ENCODE peak calls at places on chromosome 13, in ten cellular contexts. Y is PC-9; R is naive thymus-derived CD8-positive, alpha-beta T cell; C is Caki2; P is activated CD4-positive, alpha-beta T cell treated with anti-CD3 and anti-CD28 coated beads for 48 hours; O is BE2C; G is stimulated activated CD4-positive, alpha-beta T cell treated with anti-CD3 and anti-CD28 coated beads, Interleukin-2, amount 100 ng/mL, for 24 hours; E is EH; W is fibroblast of pulmonary artery; I is right lobe of liver. U is an unnamed sample.

GRCh38 chr13:70849267-70849666 is 741.0 kb upstream of the KLHL1 start:
- DNase-seq in Y (no peak), R (no peak), C (no peak), P (no peak), O (no peak), G (no peak), E (no peak), W (no peak), I (no peak), U (no peak)

GRCh38 chr13:27001705-27002104 is 169.9 kb downstream of the USP12 start:
- DNase-seq in Y (no peak), R (no peak), C (no peak), P (no peak), O (no peak), G (no peak), E (no peak), W (no peak), I (no peak), U (no peak)

GRCh38 chr13:40665754-40666057 is 735 bp downstream of the FOXO1 start:
- DNase-seq in Y (no peak), R (peak; percentile 48), C (no peak), P (peak; percentile 50), O (peak; percentile 35), G (peak; percentile 47), E (peak; percentile 36), W (no peak), I (no peak), U (peak; percentile 58)

GRCh38 chr13:57527114-57527770 is 104.3 kb upstream of the PCDH17 start:
- DNase-seq in Y (no peak), R (no peak), C (no peak), P (no peak), O (no peak), G (no peak), E (no peak), W (no peak), I (no peak), U (no peak)

GRCh38 chr13:30927595-30927994 is 4.9 kb upstream of the TEX26 start:
- DNase-seq in Y (no peak), R (no peak), C (no peak), P (peak; percentile 47), O (no peak), G (no peak), E (no peak), W (no peak), I (no peak), U (no peak)

GRCh38 chr13:72651196-72651595 is 76.2 kb downstream of the MZT1 start:
- DNase-seq in Y (no peak), R (no peak), C (no peak), P (no peak), O (peak; percentile 19), G (no peak), E (no peak), W (peak; percentile 5), I (no peak), U (no peak)

GRCh38 chr13:112899618-112900600 is 69.1 kb upstream of the MCF2L start:
- DNase-seq in Y (no peak), R (no peak), C (no peak), P (no peak), O (no peak), G (no peak), E (no peak), W (no peak), I (peak; percentile 33), U (no peak)

GRCh38 chr13:51125495-51126226 is 14.6 kb upstream of the C13orf42 start:
- DNase-seq in Y (no peak), R (peak; percentile 31), C (peak; percentile 10), P (peak; percentile 68), O (peak; percentile 69), G (peak; percentile 52), E (peak; percentile 62), W (peak; percentile 68), I (peak; percentile 75), U (peak; percentile 33)

GRCh38 chr13:26743971-26744370 is 16.6 kb downstream of the GPR12 start:
- DNase-seq in Y (no peak), R (no peak), C (no peak), P (no peak), O (no peak), G (no peak), E (no peak), W (no peak), I (no peak), U (no peak)

GRCh38 chr13:99087954-99088491 is 110.2 kb upstream of the DOCK9 start:
- DNase-seq in Y (peak; percentile 77), R (no peak), C (no peak), P (peak; percentile 41), O (peak; percentile 36), G (peak; percentile 38), E (no peak), W (no peak), I (no peak), U (peak; percentile 30)

GRCh38 chr13:36616706-36617105 is 57.1 kb upstream of the SERTM1 start:
- DNase-seq in Y (no peak), R (no peak), C (no peak), P (no peak), O (no peak), G (no peak), E (no peak), W (no peak), I (no peak), U (no peak)

GRCh38 chr13:75395056-75395455 is 86.9 kb downstream of the TBC1D4 start:
- DNase-seq in Y (no peak), R (no peak), C (no peak), P (no peak), O (no peak), G (no peak), E (no peak), W (no peak), I (no peak), U (no peak)

GRCh38 chr13:98539655-98540054 is 37.3 kb downstream of the STK24 start:
- DNase-seq in Y (no peak), R (no peak), C (no peak), P (no peak), O (no peak), G (no peak), E (peak; percentile 71), W (no peak), I (no peak), U (no peak)

GRCh38 chr13:76016799-76017198 is 380.7 kb downstream of the LMO7 start:
- DNase-seq in Y (no peak), R (peak; percentile 10), C (peak; percentile 24), P (peak; percentile 35), O (peak; percentile 38), G (no peak), E (peak; percentile 40), W (peak; percentile 46), I (no peak), U (no peak)

GRCh38 chr13:59399513-59399912 is 764.2 kb downstream of the DIAPH3 start:
- DNase-seq in Y (no peak), R (no peak), C (no peak), P (no peak), O (no peak), G (no peak), E (no peak), W (no peak), I (no peak), U (no peak)

GRCh38 chr13:73039201-73040108 is 19.4 kb upstream of the KLF5 start:
- DNase-seq in Y (no peak), R (no peak), C (no peak), P (no peak), O (no peak), G (no peak), E (no peak), W (no peak), I (no peak), U (no peak)

GRCh38 chr13:114200673-114201005 is 21.6 kb downstream of the CFAP97D2 start:
- DNase-seq in Y (no peak), R (no peak), C (no peak), P (no peak), O (no peak), G (no peak), E (peak; percentile 35), W (peak; percentile 14), I (no peak), U (no peak)